ENCODE peak calls at places on chromosome 16, in five cellular contexts. A is activated CD4-positive, alpha-beta T cell treated with anti-CD3 and anti-CD28 coated beads for 1 hour; G is stimulated activated naive B cell treated with anti-CD40 and anti-IgM and Interleukin-4, amounts not matched to agents 10 μg/mL and 1 μg/mL and 100 μg/mL, for 72 hours; S is NCI-H460; R is SK-N-DZ. V is an unnamed sample.

GRCh38 chr16:88897696-88898425 is 31.4 kb upstream of the PABPN1L start:
- DNase-seq in G (no peak), A (no peak), R (no peak), S (no peak), V (no peak)

GRCh38 chr16:68349838-68350410 is 39.1 kb downstream of the PRMT7 start:
- DNase-seq in S (no peak), A (no peak), G (no peak), R (no peak), V (no peak)

GRCh38 chr16:81497690-81498089 is 53.1 kb downstream of the CMIP start:
- DNase-seq in R (no peak), S (no peak), G (no peak), A (no peak), V (no peak)

GRCh38 chr16:31202402-31203385 is at the start of gene PYCARD:
- DNase-seq in A (no peak), R (no peak), S (no peak), G (peak), V (no peak)

GRCh38 chr16:13178318-13178717 is 276.9 kb downstream of the SHISA9 start:
- DNase-seq in A (no peak), S (no peak), G (no peak), R (no peak), V (no peak)

GRCh38 chr16:1787056-1787321 is 4.2 kb downstream of the NUBP2 start:
- DNase-seq in A (no peak), R (no peak), S (no peak), G (no peak), V (no peak)

GRCh38 chr16:48537275-48537674 is 72.7 kb downstream of the N4BP1 start:
- DNase-seq in S (no peak), R (no peak), G (no peak), A (no peak), V (no peak)

GRCh38 chr16:85199069-85199725 is 86.9 kb upstream of the CIBAR2 start:
- DNase-seq in S (no peak), A (no peak), R (no peak), G (no peak), V (no peak)

GRCh38 chr16:75116081-75116910 is at the start of gene LDHD:
- DNase-seq in A (no peak), R (peak), G (no peak), S (peak), V (no peak)

GRCh38 chr16:15507959-15508336 is 73.6 kb downstream of the BMERB1 start:
- DNase-seq in R (no peak), G (no peak), S (no peak), A (no peak), V (no peak)

GRCh38 chr16:21338537-21339268 is 60.6 kb upstream of the CRYM start:
- DNase-seq in S (no peak), G (no peak), A (no peak), R (no peak), V (no peak)

GRCh38 chr16:4694664-4695451 is 1.5 kb downstream of the NUDT16L1 start:
- DNase-seq in G (no peak), R (no peak), A (no peak), S (no peak), V (no peak)

GRCh38 chr16:58533751-58534470 is 18.6 kb downstream of the SETD6 start:
- DNase-seq in G (no peak), R (no peak), A (no peak), S (no peak), V (no peak)

GRCh38 chr16:11757671-11758545 is 15.3 kb upstream of the TXNDC11 start:
- DNase-seq in R (no peak), A (no peak), S (no peak), G (no peak), V (peak)

GRCh38 chr16:84484579-84485254 is 19.7 kb downstream of the MEAK7 start:
- DNase-seq in G (no peak), A (no peak), S (peak), R (peak), V (peak)

GRCh38 chr16:57383276-57384247 is 11.3 kb downstream of the CX3CL1 start:
- DNase-seq in S (no peak), R (peak), G (no peak), A (no peak), V (no peak)

GRCh38 chr16:67249178-67249759 is 490 bp downstream of the SLC9A5 start:
- DNase-seq in A (no peak), G (no peak), R (peak), S (no peak), V (no peak)

GRCh38 chr16:87702325-87702811 is 63.4 kb downstream of the KLHDC4 start:
- DNase-seq in G (peak), S (no peak), A (no peak), R (no peak), V (no peak)

GRCh38 chr16:2787961-2788360 is 601 bp upstream of the PRSS33 start:
- DNase-seq in R (no peak), S (no peak), A (no peak), G (no peak), V (no peak)

GRCh38 chr16:50246299-50247122 is 19.8 kb upstream of the ADCY7 start:
- DNase-seq in S (no peak), G (no peak), A (no peak), R (peak), V (no peak)

GRCh38 chr16:30747331-30747730 is 894 bp upstream of the PHKG2 start:
- DNase-seq in R (no peak), G (no peak), S (no peak), A (no peak), V (no peak)

GRCh38 chr16:9929313-9929712 is 252.9 kb downstream of the GRIN2A start:
- DNase-seq in G (no peak), A (no peak), R (no peak), S (no peak), V (no peak)

GRCh38 chr16:64629622-64630021 is 492.2 kb downstream of the CDH11 start:
- DNase-seq in A (no peak), S (no peak), G (no peak), R (no peak), V (no peak)

GRCh38 chr16:11076259-11077018 is 132.1 kb downstream of the CLEC16A start:
- DNase-seq in S (no peak), R (peak), G (peak), A (no peak), V (no peak)

GRCh38 chr16:47928008-47928407 is 227.8 kb downstream of the ABCC12 start:
- DNase-seq in R (no peak), S (no peak), G (no peak), A (no peak), V (no peak)

GRCh38 chr16:65531475-65531874 is 409.6 kb upstream of the CDH11 start:
- DNase-seq in S (no peak), A (no peak), R (no peak), G (no peak), V (no peak)

GRCh38 chr16:85605912-85606841 is 6.9 kb upstream of the GSE1 start:
- DNase-seq in A (no peak), R (no peak), S (no peak), G (no peak), V (no peak)

GRCh38 chr16:88743693-88744519 is 37.6 kb downstream of the CTU2 start:
- DNase-seq in G (peak), R (peak), S (peak), A (peak), V (no peak)